ENCODE peak calls at places on chromosomes 5 and 9, in seven cellular contexts. T, Y, W, D, K, V and G are unnamed samples.

GRCh38 chr5:139895647-139896046 is 100.0 kb downstream of the PSD2 start:
- DNase-seq in D (peak; percentile 92), T (no peak), K (no peak), Y (no peak), W (no peak), V (peak; percentile 89), G (no peak)

GRCh38 chr5:68962632-68963484 is 131.0 kb upstream of the SLC30A5 start:
- DNase-seq in T (peak; percentile 73), V (peak; percentile 84), D (peak; percentile 71), W (peak; percentile 80), Y (peak; percentile 75), K (peak; percentile 58), G (no peak)

GRCh38 chr5:172640822-172641358 is at the start of gene NEURL1B:
- DNase-seq in V (peak; percentile 79), D (peak; percentile 89), T (peak; percentile 86), Y (peak; percentile 77), W (no peak), K (peak; percentile 16), G (peak; percentile 86)

GRCh38 chr5:148687427-148687826 is 33.1 kb upstream of the HTR4 start:
- DNase-seq in K (peak; percentile 24), W (no peak), D (no peak), T (peak; percentile 56), Y (peak; percentile 72), V (no peak), G (no peak)

GRCh38 chr5:143985832-143986485 is 174.0 kb downstream of the HMHB1 start:
- DNase-seq in W (no peak), V (no peak), T (peak; percentile 6), K (peak; percentile 87), Y (no peak), D (no peak), G (no peak)

GRCh38 chr9:117516676-117517632 is 102.1 kb upstream of the ASTN2 start:
- DNase-seq in T (no peak), Y (no peak), D (no peak), K (no peak), W (no peak), V (no peak), G (no peak)

GRCh38 chr5:93307557-93307956 is 273.5 kb downstream of the NR2F1-AS1 start:
- DNase-seq in V (no peak), D (no peak), T (no peak), W (no peak), Y (no peak), K (peak; percentile 15), G (no peak)

GRCh38 chr9:111034573-111035539 is 3.4 kb downstream of the LPAR1 start:
- DNase-seq in V (peak; percentile 56), K (no peak), D (no peak), T (no peak), Y (no peak), W (no peak), G (no peak)

GRCh38 chr9:133842174-133842573 is 104.0 kb upstream of the SARDH start:
- DNase-seq in D (no peak), Y (peak; percentile 64), V (peak; percentile 67), K (no peak), W (no peak), T (no peak), G (no peak)

GRCh38 chr9:108634164-108634563 is 221.6 kb downstream of the ACTL7B start:
- DNase-seq in T (no peak), D (no peak), K (no peak), V (no peak), Y (no peak), W (no peak), G (no peak)

GRCh38 chr9:123749580-123750202 is 180.2 kb downstream of the DENND1A start:
- DNase-seq in Y (no peak), T (no peak), W (no peak), K (no peak), V (no peak), D (no peak), G (no peak)

GRCh38 chr5:57900356-57900944 is 417.8 kb upstream of the ACTBL2 start:
- DNase-seq in V (no peak), T (no peak), W (no peak), Y (no peak), D (no peak), K (no peak), G (no peak)

GRCh38 chr5:139764250-139764791 is 31.3 kb upstream of the PSD2 start:
- DNase-seq in K (no peak), W (no peak), D (peak; percentile 56), V (no peak), T (no peak), Y (peak; percentile 70), G (no peak)

GRCh38 chr9:117028103-117028858 is 341.2 kb downstream of the TRIM32 start:
- DNase-seq in Y (no peak), W (no peak), D (no peak), V (no peak), K (no peak), T (no peak), G (no peak)

GRCh38 chr5:176732736-176733585 is 77.4 kb upstream of the UNC5A start:
- DNase-seq in K (no peak), Y (peak; percentile 30), V (no peak), D (peak; percentile 13), W (peak; percentile 60), T (no peak), G (no peak)

GRCh38 chr9:33101104-33101951 is 24.9 kb upstream of the SMU1 start:
- DNase-seq in Y (no peak), T (no peak), K (peak; percentile 72), V (peak; percentile 54), D (no peak), W (no peak), G (no peak)

GRCh38 chr9:136835932-136836901 is 6.1 kb upstream of the AJM1 start:
- DNase-seq in K (no peak), V (no peak), T (no peak), W (no peak), D (no peak), Y (no peak), G (no peak)

GRCh38 chr5:65126192-65126591 is 355.5 kb downstream of the ADAMTS6 start:
- DNase-seq in K (no peak), T (no peak), Y (no peak), V (no peak), D (no peak), W (no peak), G (no peak)

GRCh38 chr5:133236541-133236951 is 184.7 kb downstream of the HSPA4 start:
- DNase-seq in T (no peak), Y (no peak), V (no peak), D (no peak), W (no peak), K (no peak), G (no peak)

DNA sequence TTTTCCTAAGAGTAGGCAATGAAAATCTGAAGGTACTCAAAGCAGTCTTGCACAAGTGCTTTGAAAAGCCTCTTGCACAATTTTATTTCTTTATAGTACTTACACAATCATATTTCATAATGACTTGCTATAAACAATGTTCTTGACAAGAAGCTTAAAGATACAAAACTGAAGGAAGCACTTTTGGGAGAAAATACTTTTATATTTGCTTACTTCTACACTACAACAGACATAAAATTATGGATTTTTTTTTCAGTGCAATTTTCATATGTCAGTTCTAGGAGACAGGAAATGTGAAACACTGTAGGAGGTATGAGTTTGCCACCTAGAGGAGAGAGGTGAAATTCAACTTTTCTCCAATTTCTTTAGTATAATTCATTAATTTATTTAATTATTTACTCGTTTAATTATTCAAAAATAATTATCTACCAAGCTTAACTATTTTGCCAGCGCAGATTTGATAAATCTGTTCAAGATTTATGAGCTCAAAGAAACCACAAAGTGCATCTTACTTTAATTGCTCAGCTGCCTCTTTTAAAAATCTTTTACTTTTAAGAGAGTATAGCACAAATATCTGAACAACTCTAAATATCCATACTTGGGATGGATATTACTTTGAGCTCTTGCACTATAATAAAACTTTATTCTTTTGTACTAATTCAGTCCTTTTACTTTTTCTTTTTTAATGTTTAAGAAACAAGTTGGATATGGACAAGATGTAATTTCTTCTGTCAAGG is 29.0 kb upstream of the CDKN2B start:
- DNase-seq in D (no peak), V (no peak), W (no peak), K (peak; percentile 32), Y (no peak), T (no peak), G (no peak)
- TF ChIP-seq CTCF in D (no peak), V (peak; percentile 19), W (peak; percentile 34), K (peak; percentile 84), Y (peak; percentile 59), T (peak; percentile 26), G (peak; percentile 71)

DNA sequence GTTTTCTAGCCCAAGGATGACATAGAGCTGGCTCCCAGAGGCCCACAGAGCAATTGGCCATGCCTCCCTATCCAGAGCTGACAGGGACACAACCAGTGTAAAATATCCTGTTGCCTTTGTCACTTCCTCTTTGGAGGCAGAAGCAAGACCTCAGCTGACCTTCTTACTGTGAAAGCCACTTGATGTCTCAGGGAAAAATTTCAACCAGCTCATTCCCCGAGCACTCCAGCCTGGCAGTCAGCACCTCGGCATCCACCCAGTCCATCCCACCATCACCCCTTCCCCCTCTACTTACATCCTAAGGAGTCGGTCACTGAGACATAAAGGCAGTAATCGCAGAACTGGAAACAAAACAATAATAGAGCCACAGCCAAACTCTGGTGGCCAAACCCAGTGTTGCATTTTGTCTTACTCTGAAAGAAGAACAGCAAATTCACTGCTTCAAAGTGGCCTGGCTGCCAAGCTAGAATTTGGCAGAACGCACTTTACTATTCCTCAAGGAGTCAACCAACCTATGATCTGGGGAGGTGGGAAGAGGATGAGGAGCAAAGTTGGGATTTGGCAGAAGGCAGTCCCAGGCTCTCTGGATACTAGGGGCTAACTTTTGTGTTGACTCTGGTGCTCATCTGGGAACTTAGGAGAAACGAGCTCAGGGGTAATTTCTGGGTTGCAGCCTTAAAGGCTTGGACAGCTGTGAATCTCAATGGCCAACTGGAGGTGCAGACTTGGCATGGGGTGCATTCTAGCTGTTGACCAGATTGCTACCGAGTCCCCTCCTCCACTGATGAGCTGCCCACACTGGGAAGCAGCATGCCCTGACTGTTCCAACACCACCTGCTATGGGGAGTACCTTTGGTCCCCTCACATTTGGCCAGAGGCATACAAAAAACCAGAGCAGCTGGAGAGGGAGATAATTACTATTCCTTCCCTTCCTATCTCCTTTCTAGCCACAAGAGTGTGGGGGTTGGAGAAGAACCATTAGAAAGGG is 13.7 kb downstream of the NIPAL4 start:
- DNase-seq in D (no peak), K (peak; percentile 87), T (no peak), V (no peak), Y (no peak), W (no peak), G (no peak)
- TF ChIP-seq CTCF in D (no peak), K (peak; percentile 68), T (no peak), V (peak; percentile 3), Y (no peak), W (no peak), G (no peak)

DNA sequence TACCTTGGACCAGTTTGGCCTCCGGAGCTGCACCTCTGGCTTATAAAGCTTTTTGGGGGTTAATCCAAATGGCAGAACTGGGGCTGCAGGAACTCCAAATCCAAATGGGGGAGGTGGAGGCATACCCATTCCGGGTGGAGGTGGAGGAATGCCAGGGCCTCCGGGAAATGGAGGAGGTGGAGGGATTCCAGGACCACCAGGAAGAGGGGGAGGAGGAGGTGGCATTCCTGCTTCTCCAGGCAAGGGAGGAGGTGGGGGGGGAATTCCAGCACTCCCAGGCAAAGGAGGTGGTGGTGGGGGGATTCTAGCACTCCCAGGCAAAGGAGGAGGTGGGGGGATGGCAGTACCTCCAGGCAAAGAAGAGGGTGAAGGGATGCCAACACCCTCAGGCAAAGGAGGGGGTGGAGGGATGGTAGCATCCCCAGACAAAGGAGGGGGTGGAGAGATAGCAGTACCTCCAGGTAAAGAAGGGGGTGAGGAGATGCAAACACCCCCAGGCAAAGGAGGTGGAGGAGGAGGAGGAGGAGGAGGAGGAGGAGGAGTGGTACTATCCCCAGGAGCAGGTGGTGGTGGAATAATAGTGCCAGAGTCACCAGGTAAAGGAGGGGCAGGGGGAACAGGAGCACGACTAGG is 45.2 kb downstream of the DIAPH1 start:
- DNase-seq in W (no peak), Y (peak; percentile 39), K (no peak), T (no peak), V (no peak), D (no peak), G (no peak)
- TF ChIP-seq CTCF in W (no peak), Y (no peak), K (no peak), T (no peak), V (no peak), D (no peak), G (no peak)

GRCh38 chr9:94086468-94086867 is 2.2 kb downstream of the PTPDC1 start:
- DNase-seq in D (no peak), T (no peak), W (no peak), Y (no peak), V (no peak), K (peak; percentile 62), G (no peak)
- TF ChIP-seq CTCF in D (no peak), T (no peak), W (no peak), Y (no peak), V (no peak), K (no peak), G (no peak)